ENCODE peak calls at places on chromosomes 16 and 17, in ten cellular contexts. I is fibroblast of the aortic adventitia; C is gastrocnemius medialis; O is astrocyte of the spinal cord; K is breast epithelium; Y is heart right ventricle; A is naive thymus-derived CD4-positive, alpha-beta T cell; X is PC-9; D is small intestine; G is AG04449. F is an unnamed sample.

GRCh38 chr17:35536664-35537160 is 766 bp downstream of the SLFN12L start:
- DNase-seq in G (no peak), A (no peak), K (no peak), D (no peak), C (no peak), O (no peak), I (no peak), X (no peak), Y (no peak), F (no peak)

GRCh38 chr17:74547736-74548135 is 1.8 kb upstream of the CD300C start:
- DNase-seq in X (no peak), D (no peak), O (no peak), C (no peak), K (no peak), Y (no peak), G (no peak), I (no peak), A (no peak), F (peak)

GRCh38 chr17:65018612-65019290 is 37.8 kb downstream of the GNA13 start:
- DNase-seq in K (no peak), G (no peak), X (no peak), A (no peak), O (no peak), C (no peak), D (no peak), Y (no peak), I (peak), F (no peak)

GRCh38 chr17:74424658-74425057 is 7.2 kb upstream of the GPRC5C start:
- DNase-seq in G (no peak), A (no peak), I (no peak), O (no peak), D (no peak), Y (peak), X (no peak), K (no peak), C (peak), F (no peak)

GRCh38 chr16:66397736-66398433 is 29.2 kb upstream of the BEAN1 start:
- DNase-seq in G (no peak), I (no peak), K (no peak), C (no peak), O (no peak), X (no peak), Y (no peak), A (no peak), D (no peak), F (no peak)

GRCh38 chr17:6209829-6210228 is 139.7 kb downstream of the WSCD1 start:
- DNase-seq in O (no peak), G (no peak), C (no peak), A (no peak), K (no peak), D (no peak), I (no peak), X (no peak), Y (no peak), F (no peak)

GRCh38 chr17:5466295-5466694 is 2.5 kb downstream of the DHX33 start:
- DNase-seq in I (no peak), A (no peak), Y (no peak), K (no peak), X (no peak), C (no peak), O (no peak), D (no peak), G (no peak), F (no peak)

GRCh38 chr16:30715777-30716445 is 16.9 kb downstream of the SRCAP start:
- DNase-seq in G (no peak), C (no peak), Y (no peak), D (peak), I (no peak), A (no peak), O (no peak), K (no peak), X (no peak), F (no peak)

GRCh38 chr17:259341-259976 is 78.0 kb upstream of the DOC2B start:
- DNase-seq in I (no peak), G (no peak), A (peak), D (peak), C (no peak), K (no peak), Y (no peak), X (no peak), O (no peak), F (no peak)

GRCh38 chr17:59001158-59001814 is 105.4 kb downstream of the TRIM37 start:
- DNase-seq in D (peak), Y (no peak), I (peak), G (no peak), O (peak), A (peak), K (peak), X (no peak), C (peak), F (peak)

GRCh38 chr17:66904760-66905637 is 59.5 kb upstream of the CACNG4 start:
- DNase-seq in G (no peak), O (peak), K (peak), X (peak), D (no peak), A (no peak), C (no peak), Y (no peak), I (peak), F (no peak)

GRCh38 chr16:31094088-31094423 is 541 bp downstream of the VKORC1 start:
- DNase-seq in O (peak), K (no peak), D (no peak), C (no peak), G (no peak), A (no peak), X (no peak), I (peak), Y (no peak), F (no peak)

GRCh38 chr17:5667871-5668270 is 83.6 kb upstream of the NLRP1 start:
- DNase-seq in C (no peak), G (no peak), I (no peak), O (no peak), A (no peak), X (no peak), D (no peak), Y (no peak), K (no peak), F (peak)

GRCh38 chr17:41735744-41736143 is 1.3 kb upstream of the HAP1 start:
- DNase-seq in D (no peak), O (no peak), K (no peak), Y (no peak), X (no peak), G (no peak), I (no peak), A (no peak), C (no peak), F (no peak)

GRCh38 chr17:35097776-35098175 is 21.9 kb downstream of the RAD51D start:
- DNase-seq in X (no peak), K (no peak), D (no peak), I (no peak), G (no peak), O (no peak), C (no peak), Y (no peak), A (no peak), F (no peak)

GRCh38 chr16:69553332-69553731 is 12.4 kb upstream of the NFAT5 start:
- DNase-seq in C (no peak), X (no peak), K (no peak), I (no peak), G (no peak), D (no peak), O (no peak), Y (no peak), A (no peak), F (no peak)

GRCh38 chr17:74147436-74147835 is 56.0 kb upstream of the RPL38 start:
- DNase-seq in X (no peak), I (no peak), O (no peak), K (no peak), Y (no peak), A (no peak), G (no peak), C (no peak), D (no peak), F (no peak)

GRCh38 chr17:51046527-51047384 is 73.9 kb downstream of the SPAG9 start:
- DNase-seq in Y (peak), C (no peak), G (peak), A (no peak), D (no peak), K (peak), I (peak), X (no peak), O (peak), F (no peak)

GRCh38 chr17:29710891-29711418 is 88.2 kb upstream of the CORO6 start:
- DNase-seq in D (no peak), A (no peak), Y (no peak), X (peak), C (no peak), O (no peak), G (no peak), I (peak), K (no peak), F (no peak)

GRCh38 chr16:84879569-84880487 is 60.0 kb downstream of the CRISPLD2 start:
- DNase-seq in O (no peak), C (no peak), I (peak), X (peak), D (peak), Y (no peak), K (no peak), G (no peak), A (no peak), F (no peak)

GRCh38 chr16:30533748-30534367 is 800 bp downstream of the ZNF747 start:
- DNase-seq in G (no peak), C (no peak), A (peak), K (no peak), O (no peak), D (peak), X (no peak), Y (no peak), I (no peak), F (peak)

GRCh38 chr17:59683283-59683682 is 23.9 kb downstream of the PTRH2 start:
- DNase-seq in I (no peak), C (no peak), G (no peak), O (no peak), K (no peak), Y (no peak), X (no peak), D (peak), A (no peak), F (no peak)

GRCh38 chr16:86931410-86931941 is 353.1 kb downstream of the FOXL1 start:
- DNase-seq in A (no peak), C (no peak), G (peak), Y (peak), D (no peak), I (peak), X (no peak), O (peak), K (no peak), F (no peak)

GRCh38 chr16:56938664-56939513 is 6.9 kb downstream of the HERPUD1 start:
- DNase-seq in A (peak), I (no peak), Y (no peak), D (no peak), K (no peak), O (no peak), X (no peak), C (no peak), G (no peak), F (no peak)

GRCh38 chr16:83002351-83003334 is 375.9 kb downstream of the CDH13 start:
- DNase-seq in O (peak), C (no peak), K (no peak), A (no peak), G (no peak), I (peak), Y (no peak), D (no peak), X (no peak), F (no peak)

GRCh38 chr17:32518856-32519768 is 32.3 kb downstream of the CDK5R1 start:
- DNase-seq in A (peak), O (peak), K (no peak), Y (peak), X (peak), I (no peak), C (peak), D (peak), G (no peak), F (no peak)

GRCh38 chr16:27642753-27643152 is 92.8 kb downstream of the KATNIP start:
- DNase-seq in X (peak), I (peak), D (no peak), Y (no peak), G (no peak), O (peak), C (no peak), A (no peak), K (no peak), F (peak)

GRCh38 chr17:79246226-79246794 is 171.7 kb downstream of the ENGASE start:
- DNase-seq in A (no peak), D (no peak), K (no peak), I (no peak), X (no peak), G (no peak), O (no peak), Y (no peak), C (no peak), F (no peak)

GRCh38 chr17:77354420-77354720 is 213.6 kb downstream of the SEC14L1 start:
- DNase-seq in O (no peak), D (no peak), Y (no peak), C (no peak), G (no peak), K (no peak), X (no peak), A (peak), I (no peak), F (no peak)

GRCh38 chr17:77356109-77356689 is 215.4 kb downstream of the SEC14L1 start:
- DNase-seq in K (no peak), A (peak), Y (no peak), C (peak), G (no peak), X (no peak), O (no peak), I (no peak), D (no peak), F (no peak)

GRCh38 chr17:77353684-77354419 is 213.1 kb downstream of the SEC14L1 start:
- DNase-seq in D (peak), I (no peak), O (no peak), A (peak), X (no peak), G (no peak), Y (no peak), C (no peak), K (no peak), F (no peak)

GRCh38 chr17:77356690-77357201 is 216.0 kb downstream of the SEC14L1 start:
- DNase-seq in X (no peak), D (no peak), O (no peak), G (no peak), A (peak), C (peak), K (no peak), I (no peak), Y (no peak), F (no peak)

DNA sequence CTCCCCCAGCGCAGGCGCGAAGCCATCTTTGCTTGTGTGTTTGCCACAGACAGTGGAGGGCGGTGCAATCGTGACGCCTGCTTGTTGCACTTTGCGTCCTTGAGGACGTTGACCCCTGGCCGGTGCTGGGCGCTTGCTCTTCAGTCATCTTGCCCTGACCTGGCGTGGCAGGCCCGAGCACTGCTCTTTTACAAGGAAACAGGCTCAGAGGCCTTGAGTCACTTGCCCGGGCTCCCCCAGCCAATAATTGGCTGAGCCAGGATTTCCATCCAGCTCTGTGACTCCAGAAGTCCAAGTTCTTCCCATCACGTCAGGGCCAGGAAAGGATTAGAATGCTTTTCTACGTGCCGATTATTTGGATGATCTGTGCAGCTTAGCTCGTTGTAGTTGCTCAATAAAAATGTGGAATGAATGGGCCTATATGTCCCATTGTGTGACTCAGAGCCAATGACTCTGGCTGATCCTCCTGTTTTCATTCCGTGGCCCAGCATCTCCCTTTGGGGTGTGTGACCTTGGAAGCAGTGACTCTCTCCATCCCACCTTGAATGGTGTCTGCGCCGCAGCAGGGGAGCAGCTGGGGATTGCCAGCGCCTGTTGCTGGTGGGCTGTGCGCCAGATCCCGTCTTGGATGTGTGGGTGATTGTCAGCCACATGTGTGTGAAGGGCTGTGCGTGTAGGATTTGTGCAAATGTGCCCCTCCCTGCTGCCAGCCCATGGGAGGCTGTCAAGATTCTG is 214.1 kb downstream of the SEC14L1 start:
- DNase-seq in A (peak), G (peak), D (peak), C (peak), K (no peak), O (peak), I (peak), Y (peak), X (no peak), F (no peak)
- H3K4me3 ChIP-seq in A (no peak), G (no peak), D (no peak), C (no peak), K (no peak), O (no peak), I (peak), Y (no peak), X (no peak), F (no peak)

DNA sequence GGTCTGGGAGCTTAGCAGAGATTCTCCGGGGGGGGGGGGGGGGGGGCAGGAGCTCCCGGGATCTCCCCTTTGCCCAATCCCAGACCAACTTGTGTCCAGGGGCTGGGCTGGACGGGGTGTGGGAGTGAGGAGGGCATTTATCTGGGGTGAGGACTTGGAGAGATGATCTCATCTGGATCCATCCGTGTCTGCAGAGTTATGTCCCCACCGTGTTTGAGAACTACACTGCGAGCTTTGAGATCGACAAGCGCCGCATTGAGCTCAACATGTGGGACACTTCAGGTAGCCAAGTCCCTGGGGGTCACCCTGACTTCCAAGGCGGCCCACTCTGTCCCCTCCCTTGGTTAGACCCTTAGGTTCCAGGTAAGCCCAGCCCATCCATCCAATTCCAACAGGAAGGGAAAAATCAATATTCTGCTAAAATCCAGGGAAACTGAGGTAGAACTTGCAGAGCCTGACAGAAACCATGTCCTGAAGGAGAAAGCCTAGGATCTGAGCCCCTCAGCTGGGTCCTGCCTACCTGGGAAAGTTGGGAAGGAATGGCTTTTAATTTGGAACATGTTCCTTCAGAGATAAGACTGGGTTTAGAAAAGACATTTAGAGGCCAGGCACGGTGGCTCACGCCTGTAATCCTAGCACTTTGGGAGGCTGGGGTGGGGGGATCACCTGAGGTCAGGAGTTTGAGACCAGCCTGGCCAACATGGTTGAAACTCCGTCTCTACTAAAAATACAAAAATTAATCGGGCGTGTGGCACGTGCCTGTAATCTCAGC is 921 bp downstream of the RND2 start:
- DNase-seq in D (no peak), C (no peak), O (no peak), G (no peak), Y (no peak), K (no peak), X (no peak), I (no peak), A (no peak), F (no peak)
- H3K4me3 ChIP-seq in D (no peak), C (no peak), O (peak), G (no peak), Y (no peak), K (peak), X (no peak), I (no peak), A (no peak), F (no peak)

GRCh38 chr16:23088018-23088417 is 61.2 kb downstream of the USP31 start:
- DNase-seq in D (no peak), A (no peak), X (no peak), G (no peak), I (no peak), Y (no peak), K (no peak), C (no peak), O (no peak), F (no peak)

GRCh38 chr16:23089111-23089510 is 60.1 kb downstream of the USP31 start:
- DNase-seq in K (no peak), O (no peak), C (no peak), D (no peak), A (no peak), X (no peak), G (no peak), I (no peak), Y (no peak), F (no peak)

GRCh38 chr16:23092801-23093117 is 56.5 kb downstream of the USP31 start:
- DNase-seq in I (no peak), C (no peak), A (no peak), X (no peak), D (no peak), Y (no peak), G (no peak), K (no peak), O (no peak), F (no peak)

GRCh38 chr16:23092072-23092800 is 57.0 kb downstream of the USP31 start:
- DNase-seq in D (no peak), G (no peak), K (no peak), X (no peak), Y (no peak), O (no peak), C (no peak), I (no peak), A (no peak), F (no peak)
- H3K4me3 ChIP-seq in D (no peak), G (no peak), K (no peak), X (no peak), Y (no peak), O (no peak), C (no peak), I (no peak), A (no peak), F (no peak)

GRCh38 chr16:3065742-3066439 is 451 bp downstream of the IL32 start:
- DNase-seq in D (peak), K (no peak), I (no peak), C (no peak), Y (no peak), A (no peak), O (no peak), G (no peak), X (no peak), F (no peak)
- H3K4me3 ChIP-seq in D (peak), K (peak), I (peak), C (peak), Y (peak), A (peak), O (no peak), G (peak), X (no peak), F (no peak)

GRCh38 chr16:16007743-16008111 is 58.3 kb downstream of the ABCC1 start:
- DNase-seq in Y (no peak), I (no peak), G (no peak), O (no peak), X (no peak), D (no peak), A (no peak), K (no peak), C (no peak), F (peak)
- H3K4me3 ChIP-seq in Y (no peak), I (no peak), G (no peak), O (no peak), X (no peak), D (no peak), A (no peak), K (no peak), C (no peak), F (peak)

DNA sequence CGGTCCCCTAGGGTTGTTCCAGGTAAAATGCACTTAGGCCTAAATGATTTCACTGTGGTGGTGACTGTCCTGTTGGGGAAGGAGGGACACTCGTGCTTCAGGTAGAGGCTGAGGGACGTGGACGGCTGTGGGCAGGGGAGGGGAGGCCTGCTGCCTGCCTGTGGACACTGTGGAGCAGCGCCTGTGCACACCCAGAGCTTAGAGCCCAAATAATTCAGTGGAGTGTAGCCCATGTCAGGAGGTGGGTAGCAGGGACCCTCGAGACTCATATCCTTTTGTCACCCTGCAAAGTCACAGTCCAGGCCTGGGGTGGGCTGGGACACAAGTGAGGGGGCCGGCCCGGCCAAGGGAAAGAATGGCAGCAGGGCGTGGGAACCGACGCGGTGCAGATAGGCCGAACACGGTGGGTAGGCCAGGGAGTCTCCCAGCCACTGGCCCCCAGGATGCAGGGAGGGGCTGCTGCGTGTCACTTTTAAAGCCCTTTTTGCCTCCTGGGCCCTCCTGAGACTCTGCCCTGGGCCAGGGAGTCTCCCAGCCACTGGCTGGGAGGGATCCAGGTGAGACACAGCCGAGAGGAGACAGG is 733 bp upstream of the NHERF2 start:
- DNase-seq in O (no peak), Y (no peak), G (no peak), I (no peak), A (no peak), D (no peak), X (no peak), K (no peak), C (no peak), F (no peak)
- H3K4me3 ChIP-seq in O (no peak), Y (peak), G (peak), I (no peak), A (no peak), D (no peak), X (peak), K (peak), C (peak), F (no peak)